ENCODE peak calls at places on chromosome 19, in five cellular contexts. P is NCI-H345; R is activated T-helper 1 cell treated with anti-CD3 and anti-CD28 coated beads, Interleukin-12 subunit alpha, Interleukin-12 subunit beta, Interleukin-2, Interleukin-4 antibody, amounts not matched to agents 30 ng/mL and 10 ng/mL and 1 ng/mL, durations not matched to agents 14 hours and 24 hours and 36 hours; O is choroid plexus epithelial cell; W is SJSA1. N is an unnamed sample.

GRCh38 chr19:17450264-17451075 is 2.0 kb upstream of the TMEM221 start:
- DNase-seq in P (no peak), R (peak; percentile 14), W (no peak), O (no peak), N (no peak)

GRCh38 chr19:32012206-32012605 is 333.2 kb upstream of the ZNF507 start:
- DNase-seq in O (no peak), W (no peak), R (no peak), P (no peak), N (no peak)

GRCh38 chr19:45881909-45882528 is 3.9 kb downstream of the IRF2BP1 start:
- DNase-seq in O (no peak), R (no peak), P (no peak), W (no peak), N (no peak)

GRCh38 chr19:13115936-13116281 is 631 bp downstream of the TRMT1 start:
- DNase-seq in P (no peak), O (no peak), W (no peak), R (no peak), N (no peak)

GRCh38 chr19:38852231-38853044 is 2.7 kb upstream of the HNRNPL start:
- DNase-seq in P (peak; percentile 56), O (peak; percentile 58), W (peak; percentile 62), R (peak; percentile 52), N (peak; percentile 80)

GRCh38 chr19:38388310-38389100 is at the start of gene SPRED3:
- DNase-seq in W (no peak), R (no peak), P (peak; percentile 95), O (peak; percentile 61), N (no peak)

GRCh38 chr19:50532952-50533351 is 19.2 kb upstream of the ASPDH start:
- DNase-seq in P (no peak), R (no peak), O (no peak), W (no peak), N (no peak)

GRCh38 chr19:29404951-29405727 is 120.7 kb upstream of the VSTM2B start:
- DNase-seq in W (no peak), R (no peak), P (peak; percentile 99), O (no peak), N (no peak)

GRCh38 chr19:33868821-33869412 is 72.2 kb downstream of the KCTD15 start:
- DNase-seq in R (no peak), P (no peak), O (peak; percentile 51), W (peak; percentile 29), N (no peak)

GRCh38 chr19:14795078-14795721 is 16.8 kb upstream of the ADGRE2 start:
- DNase-seq in P (no peak), W (no peak), R (no peak), O (no peak), N (no peak)

GRCh38 chr19:42515241-42515832 is 12.9 kb downstream of the CEACAM1 start:
- DNase-seq in O (no peak), W (no peak), P (no peak), R (no peak), N (no peak)

GRCh38 chr19:5967994-5968430 is 9.9 kb downstream of the RANBP3 start:
- DNase-seq in O (peak; percentile 92), R (peak; percentile 52), P (peak; percentile 75), W (peak; percentile 73), N (peak; percentile 90)

GRCh38 chr19:48925240-48925843 is 8.2 kb upstream of the DHDH start:
- DNase-seq in W (peak; percentile 81), R (no peak), O (peak; percentile 13), P (no peak), N (no peak)

GRCh38 chr19:35266904-35267817 is 1.6 kb upstream of the USF2 start:
- DNase-seq in O (peak; percentile 38), W (no peak), P (no peak), R (peak; percentile 35), N (peak; percentile 3)

GRCh38 chr19:48905664-48906063 is 5.6 kb downstream of the NUCB1 start:
- DNase-seq in R (no peak), P (no peak), W (no peak), O (no peak), N (no peak)

GRCh38 chr19:11813801-11814706 is at the start of gene ZNF440:
- DNase-seq in P (peak; percentile 61), R (peak; percentile 84), O (peak; percentile 96), W (peak; percentile 92), N (peak; percentile 95)

GRCh38 chr19:45782162-45782623 is at the start of gene DMPK:
- DNase-seq in R (no peak), P (no peak), O (no peak), W (no peak), N (peak; percentile 60)

GRCh38 chr19:3142938-3143337 is 7.1 kb downstream of the GNA15 start:
- DNase-seq in O (no peak), W (no peak), P (no peak), R (no peak), N (no peak)

N was measured in mesenchymal stem cell.